ENCODE peak calls at places on chromosome 17, in five cellular contexts. I is A549, Y is K562, Z is HepG2, F is GM12878. Q is an unnamed sample.

GRCh38 chr17:59427996-59428395 is 96.5 kb downstream of the YPEL2 start:
- DNase-seq in I (no peak), Y (no peak), Z (no peak), F (no peak), Q (no peak)

GRCh38 chr17:7651959-7652658 is 1.4 kb downstream of the ATP1B2 start:
- DNase-seq in I (no peak), Y (no peak), Z (no peak), F (no peak), Q (peak)

GRCh38 chr17:41392278-41392677 is 5.1 kb downstream of the KRT31 start:
- DNase-seq in I (no peak), Y (no peak), Z (no peak), F (no peak), Q (no peak)

GRCh38 chr17:78381601-78382168 is 3.2 kb downstream of the PGS1 start:
- DNase-seq in I (no peak), Y (peak), Z (no peak), F (no peak), Q (peak)

GRCh38 chr17:45197108-45197507 is 24.6 kb upstream of the FMNL1 start:
- DNase-seq in I (no peak), Y (no peak), Z (no peak), F (no peak), Q (no peak)

GRCh38 chr17:33572615-33573014 is 279.5 kb upstream of the ASIC2 start:
- DNase-seq in I (peak), Y (no peak), Z (no peak), F (no peak), Q (no peak)

GRCh38 chr17:60145006-60145935 is 4.5 kb upstream of the CA4 start:
- DNase-seq in I (no peak), Y (no peak), Z (no peak), F (no peak), Q (peak)

GRCh38 chr17:72598705-72599104 is 477.9 kb downstream of the SOX9 start:
- DNase-seq in I (no peak), Y (no peak), Z (no peak), F (no peak), Q (no peak)

GRCh38 chr17:3512512-3513171 is 36.8 kb downstream of the ASPA start:
- DNase-seq in I (no peak), Y (no peak), Z (no peak), F (no peak), Q (peak)

GRCh38 chr17:66842505-66842904 is 7.6 kb downstream of the CACNG5 start:
- DNase-seq in I (no peak), Y (no peak), Z (no peak), F (no peak), Q (no peak)

GRCh38 chr17:48241131-48241591 is 133.6 kb downstream of the SNX11 start:
- DNase-seq in I (peak), Y (peak), Z (no peak), F (peak), Q (no peak)

GRCh38 chr17:28204244-28204643 is 114.8 kb upstream of the TMEM97 start:
- DNase-seq in I (no peak), Y (no peak), Z (no peak), F (no peak), Q (no peak)

GRCh38 chr17:4082136-4082924 is 60.5 kb downstream of the ZZEF1 start:
- DNase-seq in I (no peak), Y (no peak), Z (no peak), F (no peak), Q (no peak)

GRCh38 chr17:5769936-5770335 is 185.6 kb upstream of the NLRP1 start:
- DNase-seq in I (no peak), Y (no peak), Z (no peak), F (no peak), Q (no peak)

GRCh38 chr17:11880714-11881113 is 116.6 kb downstream of the ZNF18 start:
- DNase-seq in I (peak), Y (peak), Z (peak), F (no peak), Q (no peak)

DNA sequence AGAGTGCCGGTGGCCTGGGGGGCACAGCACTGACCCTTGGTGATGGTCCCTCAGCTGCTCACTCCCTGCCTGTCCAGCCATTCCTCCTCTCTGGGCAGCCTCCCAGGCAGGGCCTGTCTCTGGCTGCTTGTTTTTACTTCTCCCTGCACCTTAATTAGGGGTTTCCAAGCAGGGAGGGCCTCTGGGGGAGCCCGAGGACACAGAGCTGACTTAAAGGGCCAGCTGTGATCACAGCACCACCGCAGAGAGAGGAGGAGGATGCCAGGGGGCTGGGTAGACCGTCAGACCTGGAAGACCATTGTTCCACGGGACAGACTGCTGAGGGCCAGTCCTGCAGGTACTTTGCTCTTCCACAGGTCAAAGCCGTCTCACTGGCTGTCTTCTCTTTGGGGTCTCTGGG is 1.2 kb upstream of the DPH1 start:
- DNase-seq in I (no peak), Y (no peak), Z (no peak), F (no peak), Q (no peak)
- H3K4me3 ChIP-seq in I (no peak), Y (no peak), Z (peak), F (no peak), Q (no peak)

DNA sequence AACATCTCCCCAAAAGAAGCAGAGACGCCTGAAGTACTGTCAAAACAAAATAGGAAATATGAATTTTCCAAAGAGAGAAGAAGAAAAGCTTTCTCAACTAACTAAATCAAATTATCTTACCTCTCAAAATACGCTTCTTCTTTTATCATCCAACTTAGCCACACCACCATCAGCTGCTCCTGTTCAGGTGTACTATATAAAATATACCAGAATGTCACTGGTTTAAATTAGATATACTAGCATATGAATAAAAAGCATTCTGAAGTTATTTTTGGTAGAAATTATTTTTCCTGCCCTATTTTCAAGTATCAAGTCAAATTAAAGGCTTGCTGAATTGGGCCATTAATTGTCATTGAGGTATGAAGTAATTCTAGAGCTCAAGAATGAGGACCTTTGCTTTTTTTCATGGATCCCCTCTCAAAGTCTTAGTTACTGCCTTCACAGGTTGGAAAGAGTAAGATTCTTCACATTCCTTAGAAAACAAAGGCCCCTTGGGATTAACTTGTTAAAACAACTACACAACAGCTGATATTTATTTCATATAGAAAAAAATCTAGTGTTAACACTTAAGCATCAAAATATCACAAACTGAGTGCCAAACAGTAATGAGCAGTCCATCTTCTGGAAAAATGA is 30.1 kb downstream of the INTS2 start:
- DNase-seq in I (no peak), Y (no peak), Z (no peak), F (no peak), Q (peak)
- TF ChIP-seq JUNB in I (no peak), Y (no peak), Z (no peak), F (no peak), Q (no peak)

GRCh38 chr17:74569001-74569391 is 1.7 kb upstream of the CD300H start:
- DNase-seq in I (no peak), Y (no peak), Z (no peak), F (no peak), Q (no peak)
- H3K4me3 ChIP-seq in I (no peak), Y (no peak), Z (no peak), F (no peak), Q (no peak)

GRCh38 chr17:10292057-10292931 is 80.5 kb downstream of the MYH13 start:
- DNase-seq in I (no peak), Y (no peak), Z (no peak), F (peak), Q (peak)
- TF ChIP-seq JUNB in I (no peak), Y (no peak), Z (no peak), F (no peak), Q (no peak)

DNA sequence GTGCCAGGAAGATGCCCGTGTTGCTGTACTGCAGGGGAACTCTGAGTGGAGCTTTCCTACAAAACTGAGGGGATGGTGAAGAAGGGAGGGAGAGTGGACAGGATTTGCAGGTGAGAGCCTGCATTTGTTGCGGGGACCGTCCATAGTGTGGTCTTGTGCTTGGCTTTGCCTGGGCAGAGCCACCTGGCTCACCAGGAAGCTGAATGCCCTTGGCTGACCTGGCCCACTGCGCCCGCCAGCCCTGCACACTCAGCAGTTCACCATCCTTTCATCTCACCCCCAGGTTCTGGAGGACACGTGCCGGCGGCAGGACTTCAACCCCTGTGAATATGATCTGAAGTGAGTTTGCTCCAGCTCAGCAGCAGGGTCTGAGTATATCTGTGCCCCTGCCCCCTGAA is 1.5 kb downstream of the ASPSCR1 start:
- DNase-seq in I (no peak), Y (no peak), Z (no peak), F (no peak), Q (no peak)
- H3K4me3 ChIP-seq in I (peak), Y (no peak), Z (peak), F (peak), Q (peak)

DNA sequence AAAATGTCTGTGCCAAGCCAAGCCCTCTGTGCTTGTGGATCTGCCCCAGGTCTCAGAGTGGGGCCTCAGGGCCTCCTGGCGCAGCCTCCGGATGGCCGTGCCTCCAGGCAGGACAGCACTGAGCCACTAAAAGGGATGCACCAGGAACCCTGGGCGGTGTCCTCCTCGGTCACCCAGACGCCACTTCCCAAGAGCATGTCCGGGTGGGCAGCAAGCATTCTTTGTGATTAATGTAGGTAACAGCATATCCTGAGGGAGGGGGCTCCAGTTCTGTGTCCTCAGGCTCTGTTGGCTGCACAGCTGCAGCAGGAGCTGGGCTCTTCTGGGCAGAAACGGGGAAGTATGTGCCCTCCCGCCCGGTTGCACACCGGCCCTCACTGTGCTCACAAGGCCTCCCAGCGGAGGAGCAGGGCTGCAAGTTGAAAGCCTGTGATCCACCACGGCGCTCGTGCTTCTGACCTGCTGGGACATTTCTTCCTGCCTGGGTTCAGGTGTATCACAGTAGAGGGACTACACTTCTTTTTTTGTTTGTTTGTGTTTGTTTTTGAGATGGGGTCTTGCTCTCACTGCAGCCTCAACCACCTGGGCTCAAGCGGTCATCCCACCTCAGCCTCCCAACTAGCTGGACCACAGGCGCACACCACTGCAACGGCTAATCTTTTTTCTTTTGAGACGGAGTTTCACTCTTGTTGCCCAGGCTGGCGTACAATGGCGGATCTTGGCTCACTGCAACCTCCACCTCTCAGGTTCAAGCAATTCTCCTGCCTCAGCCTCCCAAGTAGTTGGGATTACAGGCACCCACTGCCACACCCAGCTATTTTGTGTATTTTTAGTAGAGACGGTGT is 37.9 kb upstream of the CHMP6 start:
- DNase-seq in I (no peak), Y (no peak), Z (no peak), F (no peak), Q (no peak)
- TF ChIP-seq JUNB in I (no peak), Y (no peak), Z (no peak), F (no peak), Q (no peak)